ENCODE peak calls at places on chromosomes 3 and 15, in seven cellular contexts. T is small intestine; R is iris pigment epithelial cell; Q is activated CD8-positive, alpha-beta memory T cell treated with anti-CD3 and anti-CD28 coated beads for 48 hours; J is NCI-H1092; Z is stimulated activated CD4-positive, alpha-beta T cell treated with anti-CD3 and anti-CD28 coated beads, Interleukin-1b, Interleukin-23, amount 100 ng/mL, for 24 hours; Y is AG04449. N is an unnamed sample.

GRCh38 chr15:38474155-38474757 is 20.3 kb downstream of the FAM98B start:
- DNase-seq in R (peak; percentile 70), Q (no peak), J (peak; percentile 5), Y (peak; percentile 67), Z (no peak), T (peak; percentile 79), N (no peak)

GRCh38 chr15:65376767-65377104 is 1.1 kb downstream of the IGDCC3 start:
- DNase-seq in Q (no peak), Y (no peak), R (no peak), J (no peak), T (no peak), Z (no peak), N (no peak)

GRCh38 chr15:27668471-27669220 is 430.5 kb downstream of the OCA2 start:
- DNase-seq in Z (no peak), T (no peak), R (no peak), J (no peak), Q (no peak), Y (no peak), N (no peak)

GRCh38 chr15:38002883-38003477 is 68.5 kb downstream of the TMCO5A start:
- DNase-seq in Q (no peak), T (peak; percentile 62), J (no peak), Y (no peak), Z (no peak), R (peak; percentile 87), N (no peak)

GRCh38 chr3:147937341-147937740 is 528.2 kb downstream of the ZIC1 start:
- DNase-seq in Y (peak; percentile 16), J (no peak), T (no peak), R (peak; percentile 23), Q (no peak), Z (no peak), N (no peak)

GRCh38 chr3:65144791-65145355 is 457.1 kb upstream of the ADAMTS9 start:
- DNase-seq in T (no peak), J (no peak), Y (no peak), Q (no peak), R (peak; percentile 11), Z (no peak), N (no peak)

GRCh38 chr3:12188681-12189287 is 30.1 kb upstream of the TIMP4 start:
- DNase-seq in T (no peak), Z (no peak), J (no peak), Y (no peak), R (no peak), Q (no peak), N (no peak)

GRCh38 chr3:126781889-126782491 is 78.0 kb downstream of the CHCHD6 start:
- DNase-seq in T (no peak), Y (peak; percentile 78), J (no peak), R (peak; percentile 71), Z (no peak), Q (no peak), N (no peak)

GRCh38 chr15:85828026-85828597 is 33.4 kb upstream of the KLHL25 start:
- DNase-seq in J (no peak), T (no peak), R (no peak), Z (no peak), Y (no peak), Q (no peak), N (no peak)

GRCh38 chr15:68553994-68554715 is 24.6 kb upstream of the CORO2B start:
- DNase-seq in Y (no peak), Q (peak; percentile 63), T (peak; percentile 56), Z (peak; percentile 71), J (peak; percentile 77), R (peak; percentile 40), N (peak; percentile 85)

GRCh38 chr3:186035277-186035676 is 73.6 kb downstream of the ETV5 start:
- DNase-seq in T (no peak), Y (no peak), J (no peak), R (peak; percentile 65), Z (no peak), Q (no peak), N (no peak)

GRCh38 chr3:141236351-141236750 is 4.7 kb downstream of the PXYLP1 start:
- DNase-seq in Y (no peak), Z (no peak), R (no peak), Q (no peak), J (no peak), T (no peak), N (no peak)

GRCh38 chr3:179791793-179792192 is 139.0 kb downstream of the USP13 start:
- DNase-seq in Q (no peak), Y (no peak), J (no peak), T (no peak), Z (no peak), R (no peak), N (no peak)

GRCh38 chr3:42300013-42300412 is 34.0 kb upstream of the CCK start:
- DNase-seq in R (peak; percentile 53), J (no peak), T (peak; percentile 24), Q (no peak), Y (no peak), Z (no peak), N (no peak)

GRCh38 chr15:62208884-62209283 is 43.8 kb upstream of the C2CD4B start:
- DNase-seq in Q (no peak), Y (no peak), Z (no peak), J (no peak), T (no peak), R (no peak), N (no peak)

GRCh38 chr15:27486036-27486435 is 515.1 kb downstream of the GABRG3 start:
- DNase-seq in Z (no peak), Y (no peak), R (no peak), Q (no peak), J (no peak), T (no peak), N (no peak)

GRCh38 chr3:187066228-187066995 is 72.9 kb downstream of the RPL39L start:
- DNase-seq in Y (no peak), J (no peak), T (peak; percentile 22), R (peak; percentile 33), Z (no peak), Q (no peak), N (no peak)

GRCh38 chr15:34793071-34793470 is 2.3 kb downstream of the ACTC1 start:
- DNase-seq in T (no peak), Q (no peak), Z (no peak), Y (no peak), R (no peak), J (no peak), N (no peak)

GRCh38 chr3:184716652-184717607 is 5.1 kb upstream of the MAGEF1 start:
- DNase-seq in Z (no peak), J (peak; percentile 79), Q (no peak), Y (no peak), R (peak; percentile 76), T (no peak), N (no peak)

GRCh38 chr3:76610150-76610549 is 429.7 kb upstream of the ROBO2 start:
- DNase-seq in Y (no peak), R (no peak), T (no peak), J (no peak), Z (no peak), Q (no peak), N (no peak)

GRCh38 chr3:55313701-55314100 is 173.4 kb downstream of the WNT5A start:
- DNase-seq in J (no peak), Z (no peak), Q (no peak), R (no peak), T (no peak), Y (no peak), N (no peak)

GRCh38 chr15:68347392-68347791 is 69.8 kb downstream of the FEM1B start:
- DNase-seq in Z (no peak), T (no peak), R (peak; percentile 67), J (no peak), Y (no peak), Q (no peak), N (no peak)